ENCODE peak calls at places on chromosomes 6 and 20, in eight cellular contexts. V is activated naive CD8-positive, alpha-beta T cell treated with anti-CD3 and anti-CD28 coated beads for 36 hours; B is right cardiac atrium; L is brain microvascular endothelial cell; G is mammary epithelial cell; Y is anterior cingulate cortex; I is GM20000; K is pancreas. J is an unnamed sample.

GRCh38 chr6:108442770-108443520 is 117.8 kb upstream of the FOXO3 start:
- DNase-seq in V (no peak), B (no peak), L (no peak), G (no peak), Y (no peak), I (no peak), K (no peak), J (no peak)

GRCh38 chr6:166997768-166998255 is 1.4 kb upstream of the CEP43 start:
- DNase-seq in V (peak), B (peak), L (peak), G (peak), Y (no peak), I (peak), K (peak), J (peak)

GRCh38 chr6:41723178-41723935 is 12.1 kb downstream of the TFEB start:
- DNase-seq in V (no peak), B (peak), L (peak), G (peak), Y (no peak), I (peak), K (no peak), J (peak)

GRCh38 chr20:38863024-38863851 is 57.7 kb downstream of the PPP1R16B start:
- DNase-seq in V (peak), B (no peak), L (no peak), G (no peak), Y (no peak), I (peak), K (no peak), J (no peak)

GRCh38 chr6:142279350-142280180 is 22.2 kb upstream of the ADGRG6 start:
- DNase-seq in V (no peak), B (no peak), L (no peak), G (no peak), Y (no peak), I (no peak), K (no peak), J (peak)

GRCh38 chr20:60228255-60228654 is 270.0 kb downstream of the CDH26 start:
- DNase-seq in V (no peak), B (no peak), L (no peak), G (peak), Y (no peak), I (no peak), K (no peak), J (no peak)

GRCh38 chr6:73585566-73586415 is 65.0 kb upstream of the EEF1A1 start:
- DNase-seq in V (peak), B (no peak), L (peak), G (peak), Y (no peak), I (peak), K (no peak), J (peak)

GRCh38 chr6:36478051-36478526 is 35.3 kb downstream of the KCTD20 start:
- DNase-seq in V (no peak), B (no peak), L (no peak), G (no peak), Y (no peak), I (no peak), K (no peak), J (no peak)

GRCh38 chr20:47730744-47731143 is 54.5 kb downstream of the SULF2 start:
- DNase-seq in V (no peak), B (no peak), L (no peak), G (no peak), Y (no peak), I (no peak), K (no peak), J (no peak)

GRCh38 chr6:157867155-157867559 is 44.1 kb downstream of the SNX9 start:
- DNase-seq in V (no peak), B (no peak), L (peak), G (peak), Y (no peak), I (no peak), K (no peak), J (peak)

GRCh38 chr6:56693988-56694387 is 51.3 kb upstream of the DST start:
- DNase-seq in V (no peak), B (no peak), L (no peak), G (no peak), Y (no peak), I (no peak), K (no peak), J (peak)

GRCh38 chr20:50305636-50306477 is 115.2 kb downstream of the CEBPB start:
- DNase-seq in V (no peak), B (no peak), L (no peak), G (no peak), Y (no peak), I (no peak), K (no peak), J (peak)

GRCh38 chr20:24609757-24610156 is 140.3 kb downstream of the SYNDIG1 start:
- DNase-seq in V (no peak), B (no peak), L (no peak), G (peak), Y (no peak), I (no peak), K (no peak), J (no peak)

GRCh38 chr6:35019171-35019570 is 122.0 kb downstream of the TCP11 start:
- DNase-seq in V (no peak), B (no peak), L (no peak), G (no peak), Y (no peak), I (no peak), K (no peak), J (no peak)

GRCh38 chr6:131129657-131130545 is 5.4 kb upstream of the AKAP7 start:
- DNase-seq in V (no peak), B (no peak), L (no peak), G (peak), Y (no peak), I (no peak), K (no peak), J (peak)

GRCh38 chr6:67639161-67639560 is 995.9 kb upstream of the ADGRB3 start:
- DNase-seq in V (no peak), B (no peak), L (peak), G (no peak), Y (no peak), I (no peak), K (no peak), J (no peak)

GRCh38 chr6:111030008-111031006 is 48.5 kb downstream of the RPF2 start:
- DNase-seq in V (no peak), B (peak), L (no peak), G (no peak), Y (no peak), I (no peak), K (no peak), J (no peak)

GRCh38 chr20:22106308-22106938 is 401.0 kb downstream of the PAX1 start:
- DNase-seq in V (no peak), B (no peak), L (peak), G (no peak), Y (no peak), I (no peak), K (no peak), J (peak)

GRCh38 chr6:89483111-89483720 is 50.3 kb downstream of the ANKRD6 start:
- DNase-seq in V (no peak), B (peak), L (no peak), G (no peak), Y (no peak), I (no peak), K (no peak), J (no peak)

GRCh38 chr6:147949981-147950622 is 392.5 kb upstream of the SASH1 start:
- DNase-seq in V (no peak), B (no peak), L (peak), G (no peak), Y (no peak), I (no peak), K (no peak), J (no peak)

GRCh38 chr20:38290829-38291581 is 13.0 kb upstream of the BPI start:
- DNase-seq in V (no peak), B (peak), L (peak), G (no peak), Y (no peak), I (no peak), K (no peak), J (peak)

GRCh38 chr6:84399003-84399402 is 171.6 kb upstream of the CEP162 start:
- DNase-seq in V (no peak), B (no peak), L (no peak), G (no peak), Y (no peak), I (no peak), K (no peak), J (no peak)

GRCh38 chr20:62476074-62476838 is 461 bp upstream of the GATA5 start:
- DNase-seq in V (peak), B (peak), L (no peak), G (no peak), Y (no peak), I (no peak), K (no peak), J (no peak)

GRCh38 chr20:1124416-1124815 is 6.0 kb downstream of the PSMF1 start:
- DNase-seq in V (no peak), B (no peak), L (no peak), G (no peak), Y (no peak), I (no peak), K (no peak), J (no peak)

GRCh38 chr20:63702036-63702665 is 5.6 kb downstream of the ARFRP1 start:
- DNase-seq in V (no peak), B (no peak), L (no peak), G (no peak), Y (no peak), I (peak), K (no peak), J (no peak)

GRCh38 chr20:3352203-3352602 is 55.3 kb downstream of the DNAAF9 start:
- DNase-seq in V (no peak), B (no peak), L (no peak), G (no peak), Y (no peak), I (no peak), K (no peak), J (no peak)